ENCODE peak calls at places on chromosomes 4 and X, in six cellular contexts. Q is HL-60, G is astrocyte of the spinal cord, Z is neural crest cell, U is epithelial cell of esophagus, R is OCI-LY7. B is an unnamed sample.

GRCh38 chr4:26887143-26887542 is 26.5 kb downstream of the STIM2 start:
- DNase-seq in Q (no peak), G (no peak), Z (no peak), U (no peak), R (no peak), B (no peak)

GRCh38 chrX:72081605-72082320 is 50.0 kb downstream of the RTL5 start:
- DNase-seq in Q (no peak), G (no peak), Z (no peak), U (no peak), R (no peak), B (no peak)

GRCh38 chr4:138898282-138898681 is 117.3 kb upstream of the NOCT start:
- DNase-seq in Q (no peak), G (peak), Z (no peak), U (peak), R (no peak), B (no peak)

GRCh38 chr4:145830699-145831098 is 107.9 kb downstream of the ZNF827 start:
- DNase-seq in Q (no peak), G (no peak), Z (no peak), U (no peak), R (peak), B (no peak)

GRCh38 chr4:38948551-38948950 is 80.9 kb downstream of the FAM114A1 start:
- DNase-seq in Q (no peak), G (peak), Z (no peak), U (peak), R (no peak), B (peak)

GRCh38 chrX:84339507-84340364 is 151.7 kb upstream of the RPS6KA6 start:
- DNase-seq in Q (no peak), G (peak), Z (no peak), U (peak), R (peak), B (no peak)

GRCh38 chr4:105113800-105114199 is 32.9 kb upstream of the TET2 start:
- DNase-seq in Q (peak), G (peak), Z (no peak), U (no peak), R (no peak), B (no peak)

GRCh38 chr4:176545886-176546285 is 226.1 kb downstream of the SPCS3 start:
- DNase-seq in Q (no peak), G (peak), Z (no peak), U (no peak), R (no peak), B (no peak)

GRCh38 chr4:177227636-177228035 is 82.0 kb upstream of the NEIL3 start:
- DNase-seq in Q (no peak), G (no peak), Z (no peak), U (no peak), R (no peak), B (no peak)

GRCh38 chrX:66961665-66962064 is 322.8 kb upstream of the EDA2R start:
- DNase-seq in Q (no peak), G (no peak), Z (no peak), U (no peak), R (no peak), B (no peak)

GRCh38 chrX:12770440-12770839 is 20.8 kb upstream of the PRPS2 start:
- DNase-seq in Q (no peak), G (peak), Z (no peak), U (peak), R (peak), B (no peak)

GRCh38 chr4:56655209-56655626 is 25.9 kb downstream of the HOPX start:
- DNase-seq in Q (no peak), G (peak), Z (peak), U (peak), R (no peak), B (no peak)

GRCh38 chr4:73396304-73396703 is 7.8 kb upstream of the ALB start:
- DNase-seq in Q (no peak), G (no peak), Z (no peak), U (no peak), R (no peak), B (no peak)

GRCh38 chr4:156568041-156568440 is 403.6 kb downstream of the PDGFC start:
- DNase-seq in Q (no peak), G (no peak), Z (no peak), U (peak), R (no peak), B (no peak)

GRCh38 chrX:119880076-119880475 is 8.4 kb downstream of the NDUFA1 start:
- DNase-seq in Q (no peak), G (no peak), Z (no peak), U (no peak), R (peak), B (peak)

GRCh38 chrX:23228950-23229448 is 105.7 kb upstream of the PTCHD1 start:
- DNase-seq in Q (no peak), G (no peak), Z (no peak), U (peak), R (no peak), B (no peak)

GRCh38 chr4:98627883-98628282 is 30.5 kb downstream of the TSPAN5 start:
- DNase-seq in Q (no peak), G (peak), Z (no peak), U (peak), R (no peak), B (no peak)

GRCh38 chr4:176753049-176753448 is 39.7 kb downstream of the VEGFC start:
- DNase-seq in Q (no peak), G (peak), Z (no peak), U (peak), R (no peak), B (no peak)

GRCh38 chr4:108783666-108784463 is 21.0 kb upstream of the ETNPPL start:
- DNase-seq in Q (no peak), G (no peak), Z (no peak), U (peak), R (peak), B (no peak)
- TF ChIP-seq CTCF in Q (no peak), G (peak), Z (peak), U (peak), R (peak), B (no peak)

GRCh38 chrX:148499638-148500427 is 584 bp upstream of the AFF2 start:
- DNase-seq in Q (no peak), G (no peak), Z (no peak), U (no peak), R (no peak), B (no peak)
- TF ChIP-seq CTCF in Q (no peak), G (no peak), Z (no peak), U (no peak), R (no peak), B (no peak)

DNA sequence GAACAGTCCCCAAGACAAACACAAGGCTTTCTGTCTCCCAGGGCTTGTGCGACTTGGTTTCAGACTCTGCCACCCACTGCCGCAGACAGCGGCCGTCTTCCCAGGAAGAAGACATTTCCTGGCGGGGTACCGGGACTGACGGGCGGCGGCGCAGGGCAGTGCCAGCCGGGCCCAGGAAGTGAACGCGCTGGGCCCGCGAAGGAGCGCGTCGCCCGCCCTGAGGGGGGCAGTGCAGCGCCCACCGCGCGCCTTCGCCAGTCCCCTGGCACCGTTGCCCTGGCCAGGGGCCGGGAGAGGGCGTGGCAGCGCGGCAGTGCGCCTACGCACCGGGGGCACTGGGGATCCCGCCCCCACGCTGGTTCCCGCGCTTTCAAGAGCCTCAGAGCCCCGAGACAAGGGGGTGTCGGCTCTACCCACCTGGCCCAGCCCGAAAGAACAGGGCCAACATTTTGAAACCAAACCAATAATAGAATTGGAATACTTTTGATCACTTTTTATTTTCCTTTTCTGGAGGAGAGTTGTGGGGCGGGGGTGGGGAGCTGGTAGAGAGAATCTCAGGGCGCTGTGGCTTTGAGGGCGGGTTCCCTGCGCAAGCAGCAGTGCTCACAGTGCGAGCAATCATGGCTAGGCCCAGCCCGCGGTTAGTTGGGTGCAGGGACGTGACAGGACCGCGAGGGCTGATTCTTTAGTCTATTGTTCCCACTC is 23.6 kb upstream of the APLN start:
- DNase-seq in Q (no peak), G (no peak), Z (no peak), U (no peak), R (no peak), B (peak)
- TF ChIP-seq CTCF in Q (no peak), G (peak), Z (no peak), U (no peak), R (no peak), B (peak)

GRCh38 chr4:167831853-167832252 is 260.5 kb upstream of the ANXA10 start:
- DNase-seq in Q (no peak), G (no peak), Z (no peak), U (peak), R (no peak), B (no peak)
- TF ChIP-seq CTCF in Q (no peak), G (no peak), Z (no peak), U (no peak), R (no peak), B (no peak)

GRCh38 chr4:127997534-127998388 is 32.6 kb downstream of the ABHD18 start:
- DNase-seq in Q (peak), G (peak), Z (no peak), U (peak), R (peak), B (peak)
- TF ChIP-seq CTCF in Q (peak), G (peak), Z (no peak), U (peak), R (peak), B (no peak)